ENCODE peak calls at places on chromosomes 12 and 14, in eight cellular contexts. Z is transverse colon, X is AG04449, Y is ecto neural progenitor cell, Q is cardiac muscle cell, F is pancreas, J is HEK293T, M is activated T-cell treated with anti-CD3 and anti-CD28 coated beads for 1 hour. S is an unnamed sample.

GRCh38 chr12:52825961-52826360 is 8.2 kb downstream of the KRT79 start:
- DNase-seq in Q (no peak), Z (no peak), Y (no peak), M (no peak), X (no peak), J (no peak), F (no peak), S (no peak)

GRCh38 chr12:76020281-76020680 is 11.3 kb downstream of the PHLDA1 start:
- DNase-seq in Y (no peak), J (no peak), M (peak), X (no peak), F (no peak), Q (no peak), Z (peak), S (no peak)

GRCh38 chr14:65728604-65729003 is 316.1 kb downstream of the FUT8 start:
- DNase-seq in M (no peak), X (no peak), Q (no peak), Z (no peak), Y (no peak), F (no peak), J (no peak), S (no peak)

GRCh38 chr12:132071001-132071810 is 72.9 kb downstream of the DDX51 start:
- DNase-seq in Q (no peak), M (no peak), Y (no peak), X (no peak), F (no peak), J (no peak), Z (no peak), S (no peak)

GRCh38 chr12:104381721-104382480 is 74.8 kb upstream of the CHST11 start:
- DNase-seq in M (peak), Z (peak), X (no peak), F (peak), Y (peak), Q (peak), J (peak), S (peak)

GRCh38 chr14:23154876-23155587 is 28.4 kb downstream of the SLC7A8 start:
- DNase-seq in F (peak), Q (peak), X (peak), J (no peak), Z (peak), M (no peak), Y (peak), S (peak)

GRCh38 chr12:125065021-125065752 is at the start of gene AACS:
- DNase-seq in J (peak), Y (peak), Z (peak), Q (peak), X (no peak), F (peak), M (peak), S (peak)

GRCh38 chr14:67618617-67619063 is 1.1 kb upstream of the ARG2 start:
- DNase-seq in X (peak), Q (peak), F (no peak), Z (no peak), J (peak), M (no peak), Y (no peak), S (peak)

GRCh38 chr12:21662122-21662792 is 4.6 kb upstream of the LDHB start:
- DNase-seq in F (no peak), Z (no peak), M (no peak), Q (no peak), X (no peak), Y (no peak), J (no peak), S (no peak)

GRCh38 chr14:44736326-44736725 is 225.4 kb downstream of the KLHL28 start:
- DNase-seq in J (no peak), X (no peak), Y (no peak), Q (no peak), F (no peak), Z (no peak), M (no peak), S (no peak)

GRCh38 chr12:43407816-43408645 is 144.0 kb downstream of the ADAMTS20 start:
- DNase-seq in Z (no peak), F (no peak), M (no peak), X (peak), Y (no peak), J (no peak), Q (no peak), S (no peak)

GRCh38 chr14:80523518-80524117 is 312.3 kb upstream of the DIO2 start:
- DNase-seq in Y (no peak), Z (no peak), F (no peak), J (no peak), X (no peak), Q (no peak), M (no peak), S (no peak)

GRCh38 chr14:69877492-69877891 is 1.7 kb upstream of the SMOC1 start:
- DNase-seq in M (no peak), X (no peak), Z (no peak), F (no peak), Y (no peak), Q (peak), J (peak), S (no peak)

GRCh38 chr12:20370001-20370381 is 1.7 kb downstream of the PDE3A start:
- DNase-seq in X (no peak), M (no peak), Q (peak), Z (peak), Y (peak), J (peak), F (peak), S (peak)

GRCh38 chr12:94636462-94637085 is 13.8 kb downstream of the TMCC3 start:
- DNase-seq in Q (no peak), Y (no peak), Z (no peak), X (no peak), J (no peak), F (no peak), M (no peak), S (no peak)

GRCh38 chr14:58724702-58725101 is 86.9 kb downstream of the DACT1 start:
- DNase-seq in Q (no peak), X (no peak), J (no peak), Z (no peak), M (no peak), Y (no peak), F (no peak), S (no peak)

GRCh38 chr14:90714811-90715210 is 101.4 kb downstream of the TTC7B start:
- DNase-seq in Q (no peak), Z (no peak), F (no peak), X (no peak), M (no peak), Y (no peak), J (no peak), S (no peak)

GRCh38 chr12:109637341-109637740 is 63.7 kb downstream of the MVK start:
- DNase-seq in Y (no peak), J (no peak), F (no peak), X (no peak), Q (no peak), Z (no peak), M (no peak), S (no peak)

GRCh38 chr12:117857632-117858274 is 111.0 kb downstream of the KSR2 start:
- DNase-seq in M (peak), F (no peak), Z (peak), Q (peak), Y (peak), J (peak), X (no peak), S (peak)

GRCh38 chr14:54335569-54336155 is 61.1 kb upstream of the CDKN3 start:
- DNase-seq in Z (no peak), Q (no peak), Y (no peak), F (no peak), X (no peak), J (no peak), M (no peak), S (no peak)

GRCh38 chr14:75831971-75832370 is 149.8 kb downstream of the TGFB3 start:
- DNase-seq in J (no peak), F (peak), M (no peak), X (no peak), Q (no peak), Y (no peak), Z (no peak), S (no peak)

GRCh38 chr14:68815288-68816182 is 22.7 kb upstream of the ZFP36L1 start:
- DNase-seq in M (no peak), F (no peak), Y (peak), X (no peak), J (no peak), Q (no peak), Z (no peak), S (no peak)

GRCh38 chr12:130031571-130032189 is 127.9 kb upstream of the TMEM132D start:
- DNase-seq in Z (peak), M (peak), Y (peak), X (no peak), F (no peak), Q (peak), J (peak), S (peak)

GRCh38 chr12:57631566-57632368 is 1.2 kb downstream of the B4GALNT1 start:
- DNase-seq in J (no peak), Z (no peak), M (no peak), Y (peak), F (no peak), Q (no peak), X (no peak), S (peak)

GRCh38 chr12:124388679-124389536 is 94.0 kb downstream of the RFLNA start:
- DNase-seq in M (peak), Q (peak), F (peak), Y (peak), J (peak), Z (peak), X (no peak), S (peak)

GRCh38 chr14:22646570-22647254 is 2.6 kb upstream of the OR6J1 start:
- DNase-seq in Y (no peak), F (no peak), Q (no peak), M (no peak), Z (no peak), J (no peak), X (no peak), S (no peak)

GRCh38 chr14:93115920-93116675 is at the start of gene ITPK1:
- DNase-seq in J (peak), Z (peak), M (peak), Y (peak), X (no peak), Q (peak), F (peak), S (peak)

GRCh38 chr14:75720828-75721227 is 59.8 kb downstream of the TTLL5 start:
- DNase-seq in J (no peak), F (peak), Y (no peak), M (no peak), Z (no peak), X (no peak), Q (peak), S (no peak)

GRCh38 chr12:66668311-66668710 is 10.6 kb downstream of the GRIP1 start:
- DNase-seq in Z (no peak), F (peak), M (no peak), Y (no peak), Q (no peak), X (no peak), J (no peak), S (no peak)

GRCh38 chr14:31420013-31420318 is 384 bp downstream of the HEATR5A start:
- DNase-seq in X (no peak), M (peak), F (peak), Z (peak), J (peak), Y (peak), Q (peak), S (peak)

GRCh38 chr12:68336754-68337343 is 4.7 kb upstream of the MDM1 start:
- DNase-seq in Q (no peak), M (no peak), Y (no peak), J (no peak), F (no peak), X (no peak), Z (peak), S (no peak)

GRCh38 chr14:57389646-57390036 is 745 bp upstream of the NAA30 start:
- DNase-seq in Q (no peak), Z (peak), J (no peak), F (no peak), Y (peak), X (no peak), M (no peak), S (peak)

GRCh38 chr14:58832010-58832409 is 194.2 kb downstream of the DACT1 start:
- DNase-seq in X (no peak), F (no peak), J (no peak), Y (no peak), Z (peak), M (no peak), Q (no peak), S (no peak)

GRCh38 chr12:27998170-27999110 is 25.9 kb upstream of the PTHLH start:
- DNase-seq in M (no peak), J (no peak), Z (no peak), F (no peak), Q (no peak), X (no peak), Y (no peak), S (no peak)

GRCh38 chr12:121534495-121535148 is 46.2 kb downstream of the KDM2B start:
- DNase-seq in Y (no peak), X (no peak), J (no peak), F (no peak), Q (no peak), M (peak), Z (no peak), S (no peak)

GRCh38 chr12:6215932-6216494 is 15.8 kb downstream of the CD9 start:
- DNase-seq in X (peak), Q (no peak), M (no peak), Y (no peak), F (peak), Z (peak), J (no peak), S (no peak)

GRCh38 chr14:105195533-105196227 is 14.6 kb upstream of the NUDT14 start:
- DNase-seq in M (no peak), F (no peak), Y (no peak), Q (no peak), J (no peak), Z (no peak), X (no peak), S (peak)